ENCODE peak calls at places on chromosomes 2 and 18, in four cellular contexts. One of them, this sample, is unnamed.

GRCh38 chr2:206971805-206972204 is 32.5 kb downstream of the CPO start:
- DNase-seq in A549: no peak
- DNase-seq in GM12878: no peak
- DNase-seq in PC-9: no peak
- DNase-seq in this sample: no peak

GRCh38 chr2:50953021-50953420 is 78.9 kb downstream of the NRXN1 start:
- DNase-seq in A549: peak
- DNase-seq in GM12878: no peak
- DNase-seq in PC-9: peak
- DNase-seq in this sample: no peak

GRCh38 chr18:68865021-68865420 is 67.1 kb downstream of the CCDC102B start:
- DNase-seq in A549: no peak
- DNase-seq in GM12878: no peak
- DNase-seq in PC-9: no peak
- DNase-seq in this sample: no peak

GRCh38 chr18:39624934-39625333 is 2059.3 kb upstream of the CELF4 start:
- DNase-seq in A549: no peak
- DNase-seq in GM12878: no peak
- DNase-seq in PC-9: peak
- DNase-seq in this sample: no peak

GRCh38 chr2:217622664-217623063 is 380.1 kb downstream of the TNS1 start:
- DNase-seq in A549: no peak
- DNase-seq in GM12878: no peak
- DNase-seq in PC-9: no peak
- DNase-seq in this sample: no peak

GRCh38 chr18:63319383-63320040 is at the start of gene BCL2:
- DNase-seq in A549: peak
- DNase-seq in GM12878: no peak
- DNase-seq in PC-9: no peak
- DNase-seq in this sample: peak

GRCh38 chr2:151973901-151974199 is 125.0 kb downstream of the CACNB4 start:
- DNase-seq in A549: no peak
- DNase-seq in GM12878: no peak
- DNase-seq in PC-9: no peak
- DNase-seq in this sample: no peak

GRCh38 chr2:100320547-100321180 is 1.6 kb downstream of the LONRF2 start:
- DNase-seq in A549: peak
- DNase-seq in GM12878: no peak
- DNase-seq in PC-9: no peak
- DNase-seq in this sample: no peak

GRCh38 chr2:212843409-212844199 is 305.0 kb upstream of the ERBB4 start:
- DNase-seq in A549: no peak
- DNase-seq in GM12878: no peak
- DNase-seq in PC-9: no peak
- DNase-seq in this sample: no peak

GRCh38 chr2:133561045-133561852 is 7.0 kb downstream of the NCKAP5 start:
- DNase-seq in A549: peak
- DNase-seq in GM12878: no peak
- DNase-seq in PC-9: no peak
- DNase-seq in this sample: peak

GRCh38 chr2:12169721-12170120 is 423.3 kb downstream of the LPIN1 start:
- DNase-seq in A549: no peak
- DNase-seq in GM12878: no peak
- DNase-seq in PC-9: no peak
- DNase-seq in this sample: no peak

GRCh38 chr2:109582928-109583895 is 30.6 kb downstream of the SEPTIN10 start:
- DNase-seq in A549: no peak
- DNase-seq in GM12878: peak
- DNase-seq in PC-9: no peak
- DNase-seq in this sample: no peak

GRCh38 chr2:207617011-207617671 is 8.1 kb downstream of the METTL21A start:
- DNase-seq in A549: peak
- DNase-seq in GM12878: no peak
- DNase-seq in PC-9: peak
- DNase-seq in this sample: no peak

GRCh38 chr2:185970148-185970852 is 231.7 kb downstream of the FSIP2 start:
- DNase-seq in A549: no peak
- DNase-seq in GM12878: no peak
- DNase-seq in PC-9: no peak
- DNase-seq in this sample: no peak

GRCh38 chr2:69166812-69167468 is 154.0 kb downstream of the ANTXR1 start:
- DNase-seq in A549: no peak
- DNase-seq in GM12878: no peak
- DNase-seq in PC-9: no peak
- DNase-seq in this sample: no peak

GRCh38 chr2:68762665-68763064 is 28.1 kb downstream of the ARHGAP25 start:
- DNase-seq in A549: no peak
- DNase-seq in GM12878: no peak
- DNase-seq in PC-9: no peak
- DNase-seq in this sample: peak

GRCh38 chr2:152864601-152865000 is 146.2 kb downstream of the ARL6IP6 start:
- DNase-seq in A549: no peak
- DNase-seq in GM12878: no peak
- DNase-seq in PC-9: no peak
- DNase-seq in this sample: no peak

GRCh38 chr2:28359222-28360065 is 33.2 kb upstream of the FOSL2 start:
- DNase-seq in A549: no peak
- DNase-seq in GM12878: peak
- DNase-seq in PC-9: peak
- DNase-seq in this sample: no peak

GRCh38 chr2:212282596-212283330 is 255.8 kb downstream of the ERBB4 start:
- DNase-seq in A549: no peak
- DNase-seq in GM12878: no peak
- DNase-seq in PC-9: no peak
- DNase-seq in this sample: no peak

GRCh38 chr18:10685484-10685883 is 159.7 kb downstream of the NAPG start:
- DNase-seq in A549: no peak
- DNase-seq in GM12878: peak
- DNase-seq in PC-9: no peak
- DNase-seq in this sample: no peak

GRCh38 chr18:12346240-12346565 is 30.8 kb downstream of the AFG3L2 start:
- DNase-seq in A549: no peak
- DNase-seq in GM12878: no peak
- DNase-seq in PC-9: no peak
- DNase-seq in this sample: no peak

GRCh38 chr2:160388464-160389263 is 104.9 kb downstream of the RBMS1 start:
- DNase-seq in A549: no peak
- DNase-seq in GM12878: no peak
- DNase-seq in PC-9: no peak
- DNase-seq in this sample: no peak

GRCh38 chr2:62147610-62148301 is 48.2 kb upstream of the B3GNT2 start:
- DNase-seq in A549: peak
- DNase-seq in GM12878: no peak
- DNase-seq in PC-9: peak
- DNase-seq in this sample: no peak

GRCh38 chr2:203470371-203470770 is 64.7 kb downstream of the RAPH1 start:
- DNase-seq in A549: peak
- DNase-seq in GM12878: no peak
- DNase-seq in PC-9: no peak
- DNase-seq in this sample: no peak

GRCh38 chr18:13804305-13804704 is 19.6 kb upstream of the MC5R start:
- DNase-seq in A549: no peak
- DNase-seq in GM12878: peak
- DNase-seq in PC-9: no peak
- DNase-seq in this sample: no peak

GRCh38 chr2:43086451-43087221 is 139.8 kb downstream of the ZFP36L2 start:
- DNase-seq in A549: peak
- DNase-seq in GM12878: no peak
- DNase-seq in PC-9: peak
- DNase-seq in this sample: no peak

GRCh38 chr2:40105593-40105992 is 326.5 kb upstream of the THUMPD2 start:
- DNase-seq in A549: no peak
- DNase-seq in GM12878: no peak
- DNase-seq in PC-9: no peak
- DNase-seq in this sample: no peak

GRCh38 chr2:42105330-42106256 is 57.8 kb downstream of the PKDCC start:
- DNase-seq in A549: no peak
- DNase-seq in GM12878: peak
- DNase-seq in PC-9: no peak
- DNase-seq in this sample: no peak

GRCh38 chr2:101571951-101572350 is 97.0 kb upstream of the RFX8 start:
- DNase-seq in A549: no peak
- DNase-seq in GM12878: no peak
- DNase-seq in PC-9: no peak
- DNase-seq in this sample: no peak

GRCh38 chr2:26696352-26696816 is 3.9 kb downstream of the KCNK3 start:
- DNase-seq in A549: peak
- DNase-seq in GM12878: no peak
- DNase-seq in PC-9: peak
- DNase-seq in this sample: no peak

GRCh38 chr2:154291511-154291910 is 407.0 kb upstream of the KCNJ3 start:
- DNase-seq in A549: no peak
- DNase-seq in GM12878: no peak
- DNase-seq in PC-9: no peak
- DNase-seq in this sample: no peak

GRCh38 chr2:101121174-101121573 is 30.0 kb downstream of the TBC1D8 start:
- DNase-seq in A549: peak
- DNase-seq in GM12878: no peak
- DNase-seq in PC-9: no peak
- DNase-seq in this sample: no peak

GRCh38 chr2:84631047-84631446 is 114.7 kb downstream of the DNAH6 start:
- DNase-seq in A549: peak
- DNase-seq in GM12878: no peak
- DNase-seq in PC-9: peak
- DNase-seq in this sample: peak

GRCh38 chr2:223697921-223698645 is 95.9 kb upstream of the SCG2 start:
- DNase-seq in A549: peak
- DNase-seq in GM12878: no peak
- DNase-seq in PC-9: no peak
- DNase-seq in this sample: no peak

GRCh38 chr18:54776282-54776977 is 51.8 kb upstream of the RAB27B start:
- DNase-seq in A549: peak
- DNase-seq in GM12878: peak
- DNase-seq in PC-9: peak
- DNase-seq in this sample: no peak

GRCh38 chr18:54774971-54775665 is 53.2 kb upstream of the RAB27B start:
- DNase-seq in A549: no peak
- DNase-seq in GM12878: no peak
- DNase-seq in PC-9: no peak
- DNase-seq in this sample: no peak

GRCh38 chr18:54772081-54772480 is 56.2 kb upstream of the RAB27B start:
- DNase-seq in A549: no peak
- DNase-seq in GM12878: no peak
- DNase-seq in PC-9: no peak
- DNase-seq in this sample: peak

GRCh38 chr18:54775686-54776085 is 52.6 kb upstream of the RAB27B start:
- DNase-seq in A549: peak
- DNase-seq in GM12878: no peak
- DNase-seq in PC-9: peak
- DNase-seq in this sample: peak

DNA sequence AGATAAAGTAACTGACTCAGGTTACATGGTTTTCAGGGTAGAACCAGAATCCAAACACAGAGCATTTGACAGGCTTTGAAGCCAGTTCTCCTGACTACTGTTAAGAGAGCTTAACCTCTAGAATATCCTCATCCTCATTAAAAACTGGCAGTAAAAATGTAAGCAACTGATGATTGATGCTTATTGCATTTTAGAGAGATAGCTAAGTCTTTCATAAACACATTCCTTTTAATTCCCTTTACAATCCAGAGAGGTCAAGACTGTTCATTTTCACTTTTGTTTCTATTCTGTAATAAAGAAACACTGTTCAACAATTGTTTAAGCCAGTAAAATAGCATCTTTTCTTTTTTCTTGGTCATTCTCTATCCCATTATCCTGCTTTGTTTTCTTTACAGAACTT is 53.9 kb upstream of the RAB27B start:
- DNase-seq in A549: no peak
- DNase-seq in GM12878: no peak
- DNase-seq in PC-9: no peak
- DNase-seq in this sample: no peak
- H3K4me2 ChIP-seq in A549: peak
- H3K4me2 ChIP-seq in GM12878: no peak
- H3K4me2 ChIP-seq in PC-9: peak
- H3K4me2 ChIP-seq in this sample: no peak

DNA sequence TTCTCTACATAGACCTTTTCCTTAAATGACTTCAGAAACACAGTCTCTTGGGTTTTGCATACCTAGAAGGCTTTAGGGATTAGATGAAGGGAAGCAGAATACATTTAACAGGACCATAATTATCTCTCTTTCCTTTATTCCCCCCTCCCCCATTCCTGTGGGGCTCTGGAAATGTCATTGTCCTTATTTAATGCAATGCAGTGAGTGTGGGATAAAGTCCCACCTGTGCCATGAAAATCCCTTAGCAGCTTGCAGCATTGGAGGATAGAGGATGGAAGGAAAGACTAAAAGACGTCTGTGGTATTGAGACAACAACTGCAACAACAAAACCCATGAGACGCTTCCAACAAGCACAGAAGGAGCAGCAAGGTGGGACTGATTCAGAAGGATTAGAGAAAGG is 117.8 kb upstream of the DCC start:
- DNase-seq in A549: no peak
- DNase-seq in GM12878: no peak
- DNase-seq in PC-9: no peak
- DNase-seq in this sample: no peak
- H3K4me2 ChIP-seq in A549: no peak
- H3K4me2 ChIP-seq in GM12878: no peak
- H3K4me2 ChIP-seq in PC-9: no peak
- H3K4me2 ChIP-seq in this sample: no peak

GRCh38 chr2:232502513-232502900 is 14.9 kb upstream of the ECEL1 start:
- DNase-seq in A549: no peak
- DNase-seq in GM12878: no peak
- DNase-seq in PC-9: no peak
- DNase-seq in this sample: no peak
- H3K4me2 ChIP-seq in A549: peak
- H3K4me2 ChIP-seq in GM12878: no peak
- H3K4me2 ChIP-seq in PC-9: no peak
- H3K4me2 ChIP-seq in this sample: no peak

GRCh38 chr2:226895579-226895978 is 59.7 kb downstream of the RHBDD1 start:
- DNase-seq in A549: no peak
- DNase-seq in GM12878: no peak
- DNase-seq in PC-9: no peak
- DNase-seq in this sample: no peak

GRCh38 chr2:226898121-226898520 is 62.3 kb downstream of the RHBDD1 start:
- DNase-seq in A549: no peak
- DNase-seq in GM12878: no peak
- DNase-seq in PC-9: no peak
- DNase-seq in this sample: no peak

GRCh38 chr2:226894752-226895151 is 58.9 kb downstream of the RHBDD1 start:
- DNase-seq in A549: no peak
- DNase-seq in GM12878: no peak
- DNase-seq in PC-9: no peak
- DNase-seq in this sample: no peak

GRCh38 chr2:226902041-226902972 is 66.5 kb downstream of the RHBDD1 start:
- DNase-seq in A549: no peak
- DNase-seq in GM12878: no peak
- DNase-seq in PC-9: no peak
- DNase-seq in this sample: no peak

DNA sequence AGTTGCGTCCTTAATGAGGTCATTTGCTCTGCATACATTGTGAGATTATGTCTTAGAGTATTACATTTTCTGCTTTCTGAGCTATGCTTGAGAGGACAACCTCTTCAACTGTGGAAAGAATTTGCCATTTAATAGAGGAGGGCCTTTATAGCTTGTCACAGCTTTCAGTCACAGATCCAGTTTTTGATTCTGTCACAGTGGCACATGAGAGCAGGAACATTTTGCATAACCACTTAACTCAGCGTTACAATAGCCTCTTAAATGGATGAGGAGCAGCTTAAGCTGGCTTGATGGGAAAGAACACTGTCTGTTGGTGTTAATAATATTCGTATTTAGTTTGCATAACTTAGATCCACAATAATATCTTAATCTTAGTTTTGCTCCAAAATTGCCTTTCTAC is 63.1 kb downstream of the RHBDD1 start:
- DNase-seq in A549: no peak
- DNase-seq in GM12878: no peak
- DNase-seq in PC-9: no peak
- DNase-seq in this sample: peak
- H3K4me2 ChIP-seq in A549: no peak
- H3K4me2 ChIP-seq in GM12878: no peak
- H3K4me2 ChIP-seq in PC-9: no peak
- H3K4me2 ChIP-seq in this sample: peak

This sample was measured in Karpas-422.